ENCODE peak calls at places on chromosomes 12 and 14, in four cellular contexts. Z, H, E and G are unnamed samples.

GRCh38 chr12:47939009-47939601 is 24.3 kb upstream of the TMEM106C start:
- DNase-seq in Z (no peak), H (no peak), E (no peak), G (no peak)

GRCh38 chr14:96102071-96102856 is 63.1 kb downstream of the C14orf132 start:
- DNase-seq in Z (no peak), H (no peak), E (no peak), G (no peak)

GRCh38 chr12:81644503-81644902 is 114.6 kb downstream of the PPFIA2 start:
- DNase-seq in Z (no peak), H (peak), E (no peak), G (peak)

GRCh38 chr12:98735821-98736220 is 90.7 kb downstream of the APAF1 start:
- DNase-seq in Z (no peak), H (no peak), E (no peak), G (no peak)

GRCh38 chr12:19402743-19403400 is 36.4 kb upstream of the AEBP2 start:
- DNase-seq in Z (no peak), H (peak), E (no peak), G (no peak)

GRCh38 chr14:77053046-77053841 is 24.7 kb upstream of the IRF2BPL start:
- DNase-seq in Z (peak), H (peak), E (peak), G (peak)

GRCh38 chr14:91872517-91873470 is 5.5 kb upstream of the TC2N start:
- DNase-seq in Z (no peak), H (no peak), E (no peak), G (no peak)

GRCh38 chr14:94850332-94851211 is 80.7 kb upstream of the GSC start:
- DNase-seq in Z (no peak), H (no peak), E (no peak), G (no peak)

GRCh38 chr12:28569698-28570411 is 379.6 kb downstream of the CCDC91 start:
- DNase-seq in Z (no peak), H (no peak), E (no peak), G (no peak)

GRCh38 chr14:56846970-56847928 is 37.0 kb upstream of the OTX2 start:
- DNase-seq in Z (peak), H (no peak), E (no peak), G (no peak)

GRCh38 chr12:42539696-42540095 is 49.9 kb downstream of the PRICKLE1 start:
- DNase-seq in Z (no peak), H (no peak), E (no peak), G (no peak)

GRCh38 chr12:54159140-54159539 is 29.6 kb downstream of the SMUG1 start:
- DNase-seq in Z (peak), H (peak), E (peak), G (peak)

GRCh38 chr14:69049675-69050074 is 70.6 kb upstream of the ACTN1 start:
- DNase-seq in Z (no peak), H (peak), E (no peak), G (no peak)

GRCh38 chr14:100892496-100893227 is 10.9 kb downstream of the RTL1 start:
- DNase-seq in Z (peak), H (no peak), E (no peak), G (no peak)

GRCh38 chr12:38141861-38142260 is 174.7 kb upstream of the ALG10B start:
- DNase-seq in Z (no peak), H (no peak), E (no peak), G (no peak)

GRCh38 chr14:104977681-104978647 is at the start of gene AHNAK2:
- DNase-seq in Z (peak), H (peak), E (peak), G (peak)

GRCh38 chr12:96466939-96467751 is 22.2 kb upstream of the CFAP54 start:
- DNase-seq in Z (no peak), H (no peak), E (no peak), G (no peak)

GRCh38 chr12:52691076-52691764 is 11.0 kb upstream of the KRT1 start:
- DNase-seq in Z (peak), H (no peak), E (peak), G (peak)

GRCh38 chr14:57970594-57970993 is 104.7 kb upstream of the SLC35F4 start:
- DNase-seq in Z (no peak), H (no peak), E (no peak), G (no peak)

GRCh38 chr12:82740129-82741000 is 53.7 kb downstream of the TMTC2 start:
- DNase-seq in Z (no peak), H (no peak), E (no peak), G (peak)

GRCh38 chr14:92380131-92380530 is 57.2 kb downstream of the SLC24A4 start:
- DNase-seq in Z (no peak), H (no peak), E (no peak), G (no peak)

GRCh38 chr12:91931110-91931509 is 214.5 kb downstream of the BTG1 start:
- DNase-seq in Z (no peak), H (no peak), E (no peak), G (no peak)

GRCh38 chr12:131831021-131831571 is 2.9 kb downstream of the MMP17 start:
- DNase-seq in Z (peak), H (no peak), E (no peak), G (no peak)

GRCh38 chr12:63989301-63989845 is 144.9 kb downstream of the SRGAP1 start:
- DNase-seq in Z (no peak), H (peak), E (no peak), G (no peak)

GRCh38 chr12:130366159-130366558 is 28.5 kb downstream of the PIWIL1 start:
- DNase-seq in Z (no peak), H (no peak), E (no peak), G (no peak)

GRCh38 chr12:20434993-20435392 is 66.7 kb downstream of the PDE3A start:
- DNase-seq in Z (no peak), H (no peak), E (no peak), G (no peak)

GRCh38 chr12:85076688-85077430 is 40.7 kb downstream of the LRRIQ1 start:
- DNase-seq in Z (no peak), H (peak), E (no peak), G (peak)

GRCh38 chr12:69966409-69966808 is 141.4 kb downstream of the MYRFL start:
- DNase-seq in Z (no peak), H (peak), E (no peak), G (no peak)

GRCh38 chr14:71346685-71347084 is 439.4 kb downstream of the PCNX1 start:
- DNase-seq in Z (no peak), H (no peak), E (no peak), G (no peak)

GRCh38 chr14:94451091-94451751 is 1.4 kb downstream of the SERPINA11 start:
- DNase-seq in Z (peak), H (peak), E (no peak), G (no peak)

GRCh38 chr12:42921741-42922511 is 332.4 kb upstream of the PRICKLE1 start:
- DNase-seq in Z (no peak), H (no peak), E (no peak), G (no peak)

GRCh38 chr12:81245918-81246611 is 168.2 kb downstream of the ACSS3 start:
- DNase-seq in Z (no peak), H (no peak), E (no peak), G (peak)

GRCh38 chr12:124917135-124917840 is 2.8 kb upstream of the UBC start:
- DNase-seq in Z (peak), H (peak), E (peak), G (peak)

GRCh38 chr14:72961579-72962335 is 35.5 kb downstream of the DCAF4 start:
- DNase-seq in Z (no peak), H (no peak), E (no peak), G (no peak)

GRCh38 chr14:105537580-105538474 is 11.4 kb downstream of the TMEM121 start:
- DNase-seq in Z (peak), H (no peak), E (peak), G (peak)

GRCh38 chr14:63367742-63368364 is 49.1 kb upstream of the GPHB5 start:
- DNase-seq in Z (no peak), H (no peak), E (no peak), G (no peak)

GRCh38 chr14:22824711-22825359 is 4.9 kb upstream of the MRPL52 start:
- DNase-seq in Z (no peak), H (peak), E (peak), G (no peak)

GRCh38 chr14:50953497-50953896 is 9.2 kb upstream of the PYGL start:
- DNase-seq in Z (no peak), H (no peak), E (no peak), G (no peak)

GRCh38 chr14:50954811-50955372 is 10.6 kb upstream of the PYGL start:
- DNase-seq in Z (no peak), H (peak), E (no peak), G (peak)

GRCh38 chr14:50951032-50951431 is 6.7 kb upstream of the PYGL start:
- DNase-seq in Z (no peak), H (no peak), E (no peak), G (no peak)

GRCh38 chr14:50957296-50957695 is 13.0 kb upstream of the PYGL start:
- DNase-seq in Z (no peak), H (no peak), E (no peak), G (peak)

GRCh38 chr14:50955373-50956043 is 11.2 kb upstream of the PYGL start:
- DNase-seq in Z (peak), H (peak), E (peak), G (peak)
- TF ChIP-seq ELF4 in Z (no peak), H (no peak), E (no peak), G (no peak)

GRCh38 chr14:35257809-35258208 is 34.4 kb upstream of the PSMA6 start:
- DNase-seq in Z (no peak), H (no peak), E (no peak), G (no peak)

GRCh38 chr14:35258420-35258819 is 33.8 kb upstream of the PSMA6 start:
- DNase-seq in Z (no peak), H (no peak), E (peak), G (no peak)

GRCh38 chr14:35250319-35250718 is 41.9 kb upstream of the PSMA6 start:
- DNase-seq in Z (no peak), H (no peak), E (no peak), G (no peak)

GRCh38 chr14:35252485-35252884 is 39.7 kb upstream of the PSMA6 start:
- DNase-seq in Z (no peak), H (no peak), E (no peak), G (no peak)

GRCh38 chr14:35254736-35255135 is 37.4 kb upstream of the PSMA6 start:
- DNase-seq in Z (no peak), H (no peak), E (no peak), G (no peak)
- TF ChIP-seq ELF4 in Z (no peak), H (no peak), E (no peak), G (no peak)

GRCh38 chr12:120960657-120961056 is 17.7 kb upstream of the HNF1A start:
- DNase-seq in Z (no peak), H (no peak), E (no peak), G (no peak)

GRCh38 chr12:120962487-120963054 is 15.8 kb upstream of the HNF1A start:
- DNase-seq in Z (no peak), H (no peak), E (no peak), G (no peak)

GRCh38 chr12:120964298-120964697 is 14.0 kb upstream of the HNF1A start:
- DNase-seq in Z (no peak), H (no peak), E (no peak), G (no peak)

GRCh38 chr12:120959111-120959878 is 19.0 kb upstream of the HNF1A start:
- DNase-seq in Z (no peak), H (no peak), E (no peak), G (no peak)

DNA sequence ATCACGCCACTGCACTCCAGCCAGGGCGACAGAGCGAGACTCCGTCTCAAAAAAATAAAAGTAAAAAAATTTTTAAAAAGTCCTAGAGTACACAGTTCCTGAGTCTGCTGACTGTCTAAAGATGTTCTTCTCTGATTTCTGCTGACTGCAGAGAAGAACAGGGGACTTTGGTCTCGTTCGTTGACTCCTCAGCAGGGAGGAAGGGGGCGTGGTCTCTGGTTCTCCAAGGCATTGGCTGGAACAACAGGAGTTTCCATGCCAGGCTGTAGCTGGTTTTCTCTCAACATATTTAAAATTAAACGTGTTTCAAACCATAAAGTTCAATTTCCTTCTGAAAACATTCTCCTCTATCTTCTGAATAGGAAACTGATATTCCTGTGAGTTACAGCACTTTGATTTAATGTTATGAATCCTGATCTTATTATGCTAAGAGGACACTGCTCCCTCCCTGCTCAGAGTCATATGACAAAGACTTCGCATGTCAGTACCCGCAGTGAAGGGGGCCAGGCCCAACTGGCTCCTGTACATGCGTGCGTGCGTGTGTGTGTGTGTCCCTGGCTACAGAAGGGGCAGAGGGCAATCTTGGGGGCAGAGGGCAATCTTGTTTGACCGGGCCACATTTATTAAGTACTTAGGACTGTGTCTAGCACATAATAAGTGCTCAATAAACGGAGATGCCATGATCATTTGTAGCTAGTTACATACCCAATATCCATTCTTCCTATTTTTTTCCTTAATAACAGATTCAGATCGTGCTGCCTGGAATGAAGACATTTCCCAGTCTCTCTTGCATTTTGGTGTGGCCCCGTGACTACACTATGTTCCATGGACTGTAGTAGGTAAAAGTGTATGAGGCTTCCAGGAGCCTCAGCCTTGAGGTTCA is 16.5 kb upstream of the HNF1A start:
- DNase-seq in Z (peak), H (no peak), E (no peak), G (peak)
- TF ChIP-seq ELF4 in Z (no peak), H (no peak), E (no peak), G (no peak)

GRCh38 chr12:117023998-117024960 is 74.9 kb downstream of the TESC start:
- DNase-seq in Z (no peak), H (no peak), E (no peak), G (no peak)

GRCh38 chr12:117026343-117026742 is 72.9 kb downstream of the TESC start:
- DNase-seq in Z (no peak), H (no peak), E (no peak), G (no peak)

GRCh38 chr12:117024961-117025480 is 74.2 kb downstream of the TESC start:
- DNase-seq in Z (no peak), H (no peak), E (no peak), G (no peak)

GRCh38 chr12:117026921-117027250 is 72.3 kb downstream of the TESC start:
- DNase-seq in Z (no peak), H (no peak), E (no peak), G (no peak)

GRCh38 chr12:117025481-117026151 is 73.6 kb downstream of the TESC start:
- DNase-seq in Z (peak), H (peak), E (peak), G (peak)
- TF ChIP-seq ELF4 in Z (no peak), H (no peak), E (no peak), G (peak)

GRCh38 chr12:51683763-51684357 is 92.8 kb downstream of the SCN8A start:
- DNase-seq in Z (no peak), H (no peak), E (no peak), G (no peak)
- TF ChIP-seq ELF4 in Z (no peak), H (no peak), E (no peak), G (no peak)

DNA sequence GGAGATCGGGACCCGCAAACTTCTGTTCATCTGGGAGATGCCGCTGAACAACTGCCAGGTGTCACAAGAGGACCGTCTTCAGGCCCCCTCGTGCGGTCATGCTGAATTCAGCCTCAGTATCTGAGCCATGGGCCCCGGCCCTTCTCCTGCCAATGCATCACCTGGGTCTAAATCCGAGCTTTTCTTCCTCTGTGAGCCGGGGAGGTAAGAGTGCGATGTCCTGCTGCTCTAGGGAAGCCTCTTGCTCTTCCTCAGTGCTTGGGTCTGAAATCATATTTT is 155.8 kb upstream of the FKBP4 start:
- DNase-seq in Z (peak), H (no peak), E (no peak), G (no peak)
- TF ChIP-seq ELF4 in Z (no peak), H (no peak), E (no peak), G (no peak)